ENCODE peak calls at places on chromosome 14, in five cellular contexts. B is stimulated activated CD8-positive, alpha-beta memory T cell treated with anti-CD3 and anti-CD28 coated beads, Interleukin-7, amount 100 ng/mL, for 1 hour; V is fibroblast of lung; N is epithelial cell of esophagus; J is activated B cell treated with CpG ODN at 0.5 μM for 24 hours. A is an unnamed sample.
A peak's percentile ranks its signal among the peaks of the same experiment; 100 is the strongest.

GRCh38 chr14:50062438-50063039 is 53.8 kb downstream of the VCPKMT start:
- DNase-seq in B (peak; percentile 50), N (peak; percentile 77), J (no peak), V (peak; percentile 71), A (peak; percentile 46)

GRCh38 chr14:104788873-104789663 is 6.5 kb downstream of the AKT1 start:
- DNase-seq in J (no peak), N (no peak), B (no peak), V (no peak), A (no peak)

GRCh38 chr14:21965042-21965441 is 291.4 kb upstream of the OR4E1 start:
- DNase-seq in N (no peak), B (no peak), V (no peak), J (no peak), A (no peak)

GRCh38 chr14:75640876-75641275 is 19.8 kb downstream of the ERG28 start:
- DNase-seq in J (no peak), B (no peak), V (no peak), N (peak; percentile 76), A (no peak)

GRCh38 chr14:83874662-83875061 is 1655.3 kb upstream of the FLRT2 start:
- DNase-seq in N (no peak), J (no peak), V (no peak), B (no peak), A (no peak)

GRCh38 chr14:70655110-70655826 is 13.6 kb downstream of the TTC9 start:
- DNase-seq in N (no peak), J (peak; percentile 48), B (peak; percentile 39), V (no peak), A (no peak)

GRCh38 chr14:105881021-105881930 is 354.9 kb downstream of the TMEM121 start:
- DNase-seq in B (no peak), V (no peak), J (no peak), N (no peak), A (no peak)

GRCh38 chr14:49879683-49880204 is 13.1 kb upstream of the ARF6 start:
- DNase-seq in J (no peak), V (peak; percentile 58), B (no peak), N (peak; percentile 76), A (peak; percentile 36)

GRCh38 chr14:92631098-92631497 is 117.3 kb downstream of the LGMN start:
- DNase-seq in J (no peak), N (no peak), V (no peak), B (no peak), A (no peak)

GRCh38 chr14:39593339-39593738 is 161.1 kb upstream of the FBXO33 start:
- DNase-seq in B (no peak), V (no peak), N (no peak), J (no peak), A (no peak)

GRCh38 chr14:36874396-36875138 is 212.9 kb downstream of the PAX9 start:
- DNase-seq in B (no peak), V (no peak), J (no peak), N (peak; percentile 83), A (no peak)

GRCh38 chr14:56170877-56171422 is 52.7 kb downstream of the PELI2 start:
- DNase-seq in N (no peak), J (no peak), B (no peak), V (no peak), A (no peak)

GRCh38 chr14:30681752-30682355 is 59.7 kb downstream of the SCFD1 start:
- DNase-seq in B (no peak), V (peak; percentile 40), N (peak; percentile 26), J (no peak), A (peak; percentile 13)

GRCh38 chr14:32432813-32433538 is 103.9 kb downstream of the AKAP6 start:
- DNase-seq in J (no peak), B (no peak), V (no peak), N (peak; percentile 47), A (no peak)

GRCh38 chr14:91325211-91325610 is 80.7 kb upstream of the GPR68 start:
- DNase-seq in N (no peak), V (no peak), J (no peak), B (no peak), A (no peak)

GRCh38 chr14:21100931-21101330 is at the start of gene TMEM253:
- DNase-seq in N (no peak), J (no peak), V (no peak), B (no peak), A (no peak)

GRCh38 chr14:37903561-37904191 is 304.0 kb upstream of the SSTR1 start:
- DNase-seq in J (no peak), N (peak; percentile 49), V (peak; percentile 75), B (no peak), A (peak; percentile 35)

GRCh38 chr14:72731252-72732020 is 162.5 kb downstream of the DPF3 start:
- DNase-seq in J (no peak), V (no peak), B (no peak), N (no peak), A (no peak)

GRCh38 chr14:22474730-22475351 is 114.2 kb downstream of the DAD1 start:
- DNase-seq in N (peak; percentile 49), B (no peak), J (no peak), V (peak; percentile 27), A (no peak)

GRCh38 chr14:81868172-81868571 is 334.5 kb upstream of the SEL1L start:
- DNase-seq in V (no peak), J (no peak), N (no peak), B (no peak), A (no peak)

GRCh38 chr14:49966304-49966809 is 73.5 kb downstream of the ARF6 start:
- DNase-seq in J (no peak), B (no peak), N (peak; percentile 25), V (peak; percentile 36), A (no peak)

GRCh38 chr14:66088661-66089060 is 397.5 kb upstream of the CCDC196 start:
- DNase-seq in J (no peak), B (no peak), N (no peak), V (no peak), A (no peak)

GRCh38 chr14:97771340-97772045 is 974.3 kb downstream of the VRK1 start:
- DNase-seq in V (no peak), N (peak; percentile 96), B (no peak), J (no peak), A (no peak)

GRCh38 chr14:60482743-60483142 is 3.1 kb downstream of the C14orf39 start:
- DNase-seq in B (no peak), J (no peak), N (peak; percentile 79), V (no peak), A (no peak)

GRCh38 chr14:100440207-100440631 is 117.1 kb downstream of the SLC25A47 start:
- DNase-seq in V (peak; percentile 51), N (peak; percentile 92), J (no peak), B (no peak), A (peak; percentile 68)

GRCh38 chr14:72521968-72522741 is 371.7 kb downstream of the DPF3 start:
- DNase-seq in B (no peak), J (no peak), N (no peak), V (peak; percentile 34), A (no peak)

GRCh38 chr14:96204151-96205058 is at the start of gene BDKRB2:
- DNase-seq in V (peak; percentile 91), N (peak; percentile 87), B (no peak), J (no peak), A (peak; percentile 91)

GRCh38 chr14:29709490-29709889 is 218.2 kb downstream of the PRKD1 start:
- DNase-seq in J (no peak), B (no peak), N (no peak), V (peak; percentile 76), A (no peak)

GRCh38 chr14:88599761-88600439 is 37.1 kb downstream of the ZC3H14 start:
- DNase-seq in B (no peak), N (no peak), V (no peak), J (no peak), A (no peak)

GRCh38 chr14:100063314-100063941 is 1.8 kb upstream of the EVL start:
- DNase-seq in V (no peak), J (no peak), B (no peak), N (no peak), A (no peak)

GRCh38 chr14:92106095-92106937 is at the start of gene ATXN3:
- DNase-seq in B (peak; percentile 86), N (peak; percentile 99), V (peak; percentile 99), J (peak; percentile 81), A (peak; percentile 98)

GRCh38 chr14:102927878-102928411 is 5.5 kb downstream of the AMN start:
- DNase-seq in V (no peak), N (no peak), J (no peak), B (no peak), A (no peak)

GRCh38 chr14:92693998-92694780 is 54.2 kb downstream of the LGMN start:
- DNase-seq in B (no peak), N (peak; percentile 76), V (no peak), J (no peak), A (no peak)